ENCODE peak calls at places on chromosomes 5 and 9, in four cellular contexts. A, E, T and J are unnamed samples.

GRCh38 chr9:128946945-128947422 is 419 bp downstream of the DOLK start:
- DNase-seq in A (no peak), T (no peak), E (peak; percentile 18), J (peak; percentile 26)

GRCh38 chr9:18594837-18595236 is 120.9 kb downstream of the ADAMTSL1 start:
- DNase-seq in T (no peak), A (no peak), E (no peak), J (no peak)

GRCh38 chr9:33229359-33230120 is 10.4 kb upstream of the SPINK4 start:
- DNase-seq in E (no peak), A (no peak), T (no peak), J (no peak)

GRCh38 chr9:92385474-92385873 is 18.9 kb downstream of the OGN start:
- DNase-seq in A (no peak), E (no peak), T (no peak), J (no peak)

GRCh38 chr5:110086658-110087388 is 397.1 kb downstream of the MAN2A1 start:
- DNase-seq in T (no peak), A (no peak), E (peak; percentile 27), J (peak; percentile 95)

GRCh38 chr5:374631-375335 is 53.3 kb downstream of the AHRR start:
- DNase-seq in A (no peak), E (peak; percentile 15), T (peak; percentile 7), J (no peak)

GRCh38 chr9:133580971-133581370 is 28.2 kb downstream of the FAM163B start:
- DNase-seq in A (no peak), E (no peak), T (no peak), J (no peak)

GRCh38 chr5:125485003-125485641 is 738.7 kb upstream of the ZNF608 start:
- DNase-seq in E (no peak), A (peak; percentile 88), T (no peak), J (peak; percentile 100)

GRCh38 chr5:16615737-16616535 is 861 bp downstream of the RETREG1 start:
- DNase-seq in T (no peak), A (no peak), E (no peak), J (no peak)

GRCh38 chr5:59562756-59563389 is 330.7 kb downstream of the PDE4D start:
- DNase-seq in A (peak; percentile 74), T (peak; percentile 29), E (no peak), J (peak; percentile 76)